ENCODE peak calls at places on chromosomes 12 and 14, in six cellular contexts. T, L, J, A, R and V are unnamed samples.

GRCh38 chr12:105622220-105622619 is 291.7 kb downstream of the C12orf75 start:
- DNase-seq in T (no peak), L (no peak), J (no peak), A (no peak), R (no peak), V (no peak)

GRCh38 chr12:111024205-111024794 is 103.9 kb upstream of the MYL2 start:
- DNase-seq in T (peak), L (peak), J (peak), A (peak), R (peak), V (peak)

GRCh38 chr12:12716151-12716844 is 870 bp upstream of the CDKN1B start:
- DNase-seq in T (no peak), L (no peak), J (no peak), A (no peak), R (no peak), V (no peak)

GRCh38 chr12:46459111-46459510 is 86.5 kb upstream of the SLC38A2 start:
- DNase-seq in T (no peak), L (no peak), J (no peak), A (no peak), R (no peak), V (no peak)

GRCh38 chr14:64450255-64450654 is 15.0 kb upstream of the AKAP5 start:
- DNase-seq in T (no peak), L (no peak), J (no peak), A (no peak), R (no peak), V (no peak)

GRCh38 chr12:67483871-67484554 is 164.5 kb upstream of the DYRK2 start:
- DNase-seq in T (no peak), L (no peak), J (no peak), A (no peak), R (no peak), V (peak)

GRCh38 chr12:114921796-114922195 is 237.8 kb upstream of the TBX3 start:
- DNase-seq in T (no peak), L (no peak), J (no peak), A (peak), R (no peak), V (no peak)

GRCh38 chr12:76020281-76020680 is 11.3 kb downstream of the PHLDA1 start:
- DNase-seq in T (no peak), L (no peak), J (peak), A (peak), R (no peak), V (no peak)

GRCh38 chr12:80025638-80026037 is 73.7 kb upstream of the OTOGL start:
- DNase-seq in T (no peak), L (no peak), J (no peak), A (no peak), R (no peak), V (no peak)

DNA sequence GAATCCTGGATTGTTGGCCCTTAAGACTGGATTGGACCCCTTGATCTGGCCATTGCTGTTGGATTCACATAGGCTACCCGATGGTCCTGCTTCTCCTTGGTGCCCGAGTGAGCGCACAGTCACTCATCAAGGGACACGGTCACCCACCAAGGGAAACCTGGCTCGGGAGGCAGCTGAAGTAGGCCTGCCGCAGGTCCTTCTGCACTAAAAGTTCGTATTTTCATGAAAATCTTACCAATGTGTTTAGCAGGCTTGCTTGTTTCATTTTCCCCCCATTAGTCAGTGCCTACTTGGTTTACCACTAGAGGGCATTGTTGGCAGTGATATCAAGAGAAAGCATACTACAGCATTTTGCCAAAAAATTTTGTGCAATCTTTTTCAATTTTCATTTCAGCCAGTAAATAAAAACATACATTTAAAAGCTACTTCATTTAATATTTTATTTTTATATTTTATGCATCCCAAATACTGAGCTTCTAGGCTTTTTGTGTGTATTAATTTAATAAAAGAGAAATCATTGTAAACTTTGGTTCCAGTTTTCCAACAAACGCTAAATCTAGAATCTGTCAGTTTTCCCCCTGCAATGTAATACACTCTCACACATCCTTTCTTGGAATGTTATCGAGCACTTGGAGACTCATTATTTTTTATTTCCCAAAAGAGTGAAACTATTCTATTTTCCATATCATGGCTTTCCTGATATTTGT is 116.7 kb downstream of the LMNTD1 start:
- DNase-seq in T (no peak), L (peak), J (no peak), A (peak), R (no peak), V (peak)
- TF ChIP-seq CTCF in T (peak), L (peak), J (peak), A (peak), R (peak), V (peak)

GRCh38 chr14:51093371-51094281 is 1.3 kb downstream of the TRIM9 start:
- DNase-seq in T (no peak), L (peak), J (peak), A (no peak), R (peak), V (peak)
- TF ChIP-seq CTCF in T (no peak), L (peak), J (peak), A (no peak), R (no peak), V (peak)

GRCh38 chr14:40494483-40494882 is 1062.2 kb upstream of the FBXO33 start:
- DNase-seq in T (no peak), L (no peak), J (no peak), A (no peak), R (no peak), V (no peak)
- TF ChIP-seq CTCF in T (no peak), L (no peak), J (no peak), A (no peak), R (no peak), V (no peak)

DNA sequence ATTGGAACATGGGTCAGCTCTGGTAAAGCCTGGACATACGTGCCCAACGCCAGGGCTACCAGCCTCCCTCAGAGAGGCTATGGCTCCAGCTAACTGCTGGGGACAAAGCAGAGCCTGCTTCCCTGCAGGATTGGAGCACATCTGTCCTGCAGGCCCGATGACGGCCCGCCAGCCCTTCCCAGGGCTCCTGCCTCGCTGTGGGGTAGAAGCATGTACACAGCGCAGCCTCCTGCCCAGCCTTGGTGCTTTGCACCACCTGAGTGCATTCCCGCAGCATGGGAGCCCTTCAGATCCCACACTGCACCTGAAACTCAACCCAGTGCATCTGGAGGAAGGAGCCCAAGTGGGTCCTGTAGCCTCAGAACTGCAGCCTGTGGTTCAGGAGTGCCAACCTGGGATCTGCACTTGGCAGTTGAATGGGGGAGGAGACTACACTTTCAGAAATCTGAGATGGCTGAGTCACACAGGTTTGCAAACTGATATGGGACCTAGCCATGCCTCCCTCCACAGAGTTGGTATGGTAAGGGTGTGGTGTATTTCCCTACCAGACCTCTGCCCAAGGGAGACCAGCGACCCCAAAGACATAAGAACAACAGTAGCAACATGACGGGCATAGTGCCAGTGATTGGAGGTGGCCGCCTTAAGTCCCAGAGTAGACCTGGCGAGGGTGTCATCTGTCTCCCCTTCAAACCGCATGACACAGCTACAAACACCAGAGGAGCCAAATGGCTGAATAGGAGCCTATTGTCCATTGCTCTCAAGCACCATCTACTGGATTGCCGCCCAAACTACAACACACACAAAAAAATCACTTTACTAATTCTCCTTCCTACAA is 273.9 kb upstream of the MIS18BP1 start:
- DNase-seq in T (no peak), L (peak), J (no peak), A (peak), R (no peak), V (peak)
- TF ChIP-seq CTCF in T (peak), L (peak), J (no peak), A (peak), R (no peak), V (peak)

GRCh38 chr14:82861321-82861720 is 1327.7 kb upstream of the SEL1L start:
- DNase-seq in T (no peak), L (no peak), J (no peak), A (no peak), R (no peak), V (no peak)

GRCh38 chr14:82854131-82854530 is 1320.5 kb upstream of the SEL1L start:
- DNase-seq in T (no peak), L (no peak), J (no peak), A (no peak), R (no peak), V (no peak)

GRCh38 chr14:82854851-82855250 is 1321.2 kb upstream of the SEL1L start:
- DNase-seq in T (no peak), L (peak), J (no peak), A (no peak), R (no peak), V (no peak)

GRCh38 chr14:82855912-82856381 is 1322.3 kb upstream of the SEL1L start:
- DNase-seq in T (peak), L (no peak), J (no peak), A (peak), R (no peak), V (no peak)
- TF ChIP-seq CTCF in T (peak), L (peak), J (no peak), A (peak), R (no peak), V (peak)

GRCh38 chr14:95431199-95432145 is 85.0 kb downstream of the SYNE3 start:
- DNase-seq in T (no peak), L (peak), J (no peak), A (peak), R (no peak), V (peak)
- TF ChIP-seq CTCF in T (peak), L (peak), J (peak), A (peak), R (peak), V (peak)